ENCODE peak calls at places on chromosomes 6 and 20, in five cellular contexts. P is ovary, N is tibial artery, Q is stomach, M is heart left ventricle. W is an unnamed sample. For H3K4me1, the result is how much of the 10 kb centered on the place peaks cover.

GRCh38 chr6:148972481-148972880 is 225.7 kb downstream of the UST start:
- DNase-seq in P (peak), N (no peak), Q (peak), M (no peak), W (peak)

GRCh38 chr6:44224154-44224977 is 971 bp downstream of the SLC29A1 start:
- DNase-seq in P (peak), N (no peak), Q (no peak), M (peak), W (no peak)

GRCh38 chr6:145250436-145250835 is 484.9 kb downstream of the EPM2A start:
- DNase-seq in P (no peak), N (no peak), Q (no peak), M (no peak), W (no peak)

GRCh38 chr6:158849899-158850806 is 31.0 kb upstream of the EZR start:
- DNase-seq in P (no peak), N (no peak), Q (peak), M (no peak), W (peak)

GRCh38 chr20:49701313-49701731 is 12.4 kb downstream of the B4GALT5 start:
- DNase-seq in P (no peak), N (no peak), Q (no peak), M (no peak), W (no peak)

GRCh38 chr6:130159876-130160415 is 62.8 kb downstream of the SAMD3 start:
- DNase-seq in P (no peak), N (no peak), Q (no peak), M (no peak), W (no peak)

GRCh38 chr6:87105823-87106222 is 10.9 kb upstream of the CGA start:
- DNase-seq in P (no peak), N (no peak), Q (no peak), M (no peak), W (no peak)

GRCh38 chr6:31729515-31729978 is 448 bp upstream of the DDAH2 start:
- DNase-seq in P (peak), N (peak), Q (peak), M (peak), W (peak)

GRCh38 chr6:5103250-5103649 is 18.1 kb downstream of the PPP1R3G start:
- DNase-seq in P (no peak), N (no peak), Q (no peak), M (no peak), W (no peak)

GRCh38 chr20:4812641-4813075 is 90.9 kb downstream of the PRND start:
- DNase-seq in P (no peak), N (no peak), Q (no peak), M (no peak), W (no peak)

GRCh38 chr6:133889557-133890301 is 816 bp downstream of the TCF21 start:
- DNase-seq in P (peak), N (no peak), Q (no peak), M (peak), W (no peak)

GRCh38 chr20:52852695-52853094 is 119.5 kb upstream of the TSHZ2 start:
- DNase-seq in P (no peak), N (no peak), Q (peak), M (no peak), W (no peak)

GRCh38 chr6:97009781-97010492 is 85.4 kb downstream of the KLHL32 start:
- DNase-seq in P (no peak), N (no peak), Q (no peak), M (no peak), W (no peak)

GRCh38 chr20:51800769-51801219 is 1.5 kb downstream of the SALL4 start:
- DNase-seq in P (no peak), N (no peak), Q (peak), M (peak), W (no peak)

GRCh38 chr6:6766230-6766905 is 177.8 kb downstream of the LY86 start:
- DNase-seq in P (no peak), N (no peak), Q (no peak), M (no peak), W (no peak)

GRCh38 chr6:41546866-41547798 is 951 bp downstream of the FOXP4 start:
- DNase-seq in P (peak), N (peak), Q (peak), M (peak), W (no peak)

GRCh38 chr6:120112980-120113379 is 763.4 kb upstream of the MAN1A1 start:
- DNase-seq in P (no peak), N (no peak), Q (no peak), M (no peak), W (no peak)

GRCh38 chr20:57399587-57400261 is 8.5 kb downstream of the RBM38 start:
- DNase-seq in P (peak), N (no peak), Q (peak), M (peak), W (peak)

GRCh38 chr6:23455754-23456153 is 670.3 kb upstream of the NRSN1 start:
- DNase-seq in P (no peak), N (no peak), Q (no peak), M (no peak), W (no peak)

GRCh38 chr6:21479140-21479539 is 114.4 kb upstream of the SOX4 start:
- DNase-seq in P (peak), N (no peak), Q (no peak), M (peak), W (no peak)

GRCh38 chr6:149032599-149033405 is 284.7 kb upstream of the TAB2 start:
- DNase-seq in P (peak), N (no peak), Q (no peak), M (no peak), W (no peak)

GRCh38 chr6:140849441-140849840 is 1283.3 kb upstream of the GJE1 start:
- DNase-seq in P (no peak), N (no peak), Q (no peak), M (no peak), W (no peak)

GRCh38 chr6:7431594-7432390 is 42.2 kb downstream of the RIOK1 start:
- DNase-seq in P (no peak), N (no peak), Q (peak), M (no peak), W (no peak)

GRCh38 chr20:50635676-50636600 is 55.4 kb downstream of the RIPOR3 start:
- DNase-seq in P (peak), N (no peak), Q (peak), M (peak), W (peak)

GRCh38 chr6:143677891-143678737 is at the start of gene PHACTR2:
- DNase-seq in P (peak), N (peak), Q (peak), M (peak), W (peak)

GRCh38 chr6:74863968-74864367 is 341.9 kb downstream of the COL12A1 start:
- DNase-seq in P (peak), N (no peak), Q (no peak), M (no peak), W (no peak)

GRCh38 chr6:89411269-89412070 is 603 bp downstream of the RRAGD start:
- DNase-seq in P (peak), N (peak), Q (peak), M (peak), W (no peak)

GRCh38 chr6:137680678-137681346 is 186.2 kb upstream of the TNFAIP3 start:
- DNase-seq in P (no peak), N (no peak), Q (no peak), M (no peak), W (no peak)

GRCh38 chr20:24523661-24524060 is 54.2 kb downstream of the SYNDIG1 start:
- DNase-seq in P (no peak), N (no peak), Q (no peak), M (no peak), W (no peak)

GRCh38 chr6:133504761-133505160 is 263.6 kb downstream of the EYA4 start:
- DNase-seq in P (peak), N (no peak), Q (no peak), M (no peak), W (no peak)

GRCh38 chr20:38343107-38343797 is 3.0 kb upstream of the LBP start:
- DNase-seq in P (peak), N (peak), Q (peak), M (peak), W (no peak)

GRCh38 chr6:13332349-13332706 is 4.0 kb upstream of the TBC1D7 start:
- DNase-seq in P (no peak), N (no peak), Q (no peak), M (no peak), W (no peak)

GRCh38 chr6:13328875-13329183 is 492 bp upstream of the TBC1D7 start:
- DNase-seq in P (no peak), N (no peak), Q (no peak), M (no peak), W (no peak)

GRCh38 chr6:13328076-13328874 is at the start of gene TBC1D7:
- DNase-seq in P (peak), N (peak), Q (peak), M (peak), W (peak)

GRCh38 chr6:13334953-13335352 is 6.6 kb upstream of the TBC1D7 start:
- DNase-seq in P (no peak), N (no peak), Q (no peak), M (no peak), W (no peak)

GRCh38 chr6:13331516-13332348 is 3.4 kb upstream of the TBC1D7 start:
- DNase-seq in P (no peak), N (no peak), Q (no peak), M (no peak), W (no peak)
- H3K27ac ChIP-seq in P (no peak), N (no peak), Q (no peak), M (peak), W (no peak)

GRCh38 chr20:62014889-62015375 is 50.7 kb downstream of the TAF4 start:
- DNase-seq in P (peak), N (no peak), Q (no peak), M (no peak), W (no peak)
- H3K4me1 ChIP-seq in P (under half), N (under half), Q (under half), M (under half), W (under half)

GRCh38 chr20:1322511-1323245 is 6.3 kb downstream of the SDCBP2 start:
- DNase-seq in P (peak), N (no peak), Q (no peak), M (no peak), W (no peak)

GRCh38 chr20:1323256-1323655 is 5.7 kb downstream of the SDCBP2 start:
- DNase-seq in P (peak), N (no peak), Q (no peak), M (no peak), W (no peak)

GRCh38 chr20:1325173-1326030 is 3.5 kb downstream of the SDCBP2 start:
- DNase-seq in P (peak), N (peak), Q (peak), M (peak), W (peak)

GRCh38 chr20:1324598-1325172 is 4.3 kb downstream of the SDCBP2 start:
- DNase-seq in P (no peak), N (no peak), Q (no peak), M (no peak), W (peak)

DNA sequence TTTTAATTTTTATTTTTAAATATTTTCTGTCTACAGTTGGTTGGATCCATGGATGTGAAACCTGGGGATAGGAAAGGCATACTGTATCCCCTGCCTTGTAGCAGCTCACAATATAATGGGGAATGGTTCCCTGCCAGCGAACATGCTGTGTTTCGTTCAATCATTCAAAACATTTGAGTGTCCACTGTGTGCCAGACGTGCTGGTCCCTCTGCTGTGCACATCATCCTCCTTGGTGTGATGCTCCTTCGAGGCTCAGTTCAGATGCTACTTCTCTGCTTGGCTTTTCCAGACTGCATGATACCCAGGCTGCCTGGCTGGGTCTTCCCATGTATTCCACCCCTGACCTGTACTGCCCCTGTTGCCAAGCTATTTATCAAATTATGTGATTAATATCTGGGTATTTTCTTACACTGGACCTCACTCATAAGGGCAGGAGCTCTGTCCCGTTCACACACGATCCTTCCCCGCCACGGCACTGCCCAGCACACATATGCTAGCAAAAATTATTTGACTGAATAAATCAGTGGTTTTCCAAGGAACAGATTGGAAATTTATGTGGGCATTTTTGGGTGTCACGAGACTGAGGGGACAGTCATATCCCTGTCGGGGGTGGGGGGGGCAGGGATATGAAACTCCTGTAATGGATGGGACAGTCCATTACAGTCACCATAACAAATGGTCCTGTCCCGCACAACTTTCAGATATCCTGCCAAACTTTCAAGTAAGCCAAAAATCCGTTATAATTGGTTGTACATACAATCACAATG is 4.9 kb downstream of the SDCBP2 start:
- DNase-seq in P (no peak), N (no peak), Q (no peak), M (no peak), W (no peak)
- H3K4me3 ChIP-seq in P (no peak), N (no peak), Q (no peak), M (no peak), W (no peak)

GRCh38 chr6:13485923-13486557 is 1.4 kb downstream of the GFOD1 start:
- DNase-seq in P (peak), N (peak), Q (no peak), M (peak), W (no peak)
- H3K27ac ChIP-seq in P (no peak), N (peak), Q (peak), M (peak), W (no peak)

GRCh38 chr6:139628220-139628619 is 253.8 kb upstream of the CITED2 start:
- DNase-seq in P (no peak), N (no peak), Q (no peak), M (no peak), W (no peak)
- H3K4me1 ChIP-seq in P (under half), N (under half), Q (under half), M (under half), W (under half)

GRCh38 chr20:2398453-2398852 is 17.8 kb downstream of the TGM6 start:
- DNase-seq in P (no peak), N (no peak), Q (no peak), M (no peak), W (no peak)
- H3K4me3 ChIP-seq in P (no peak), N (no peak), Q (no peak), M (no peak), W (no peak)

GRCh38 chr20:59603727-59604608 is at the start of gene PHACTR3:
- DNase-seq in P (no peak), N (no peak), Q (no peak), M (peak), W (no peak)

GRCh38 chr20:59604770-59605665 is 678 bp downstream of the PHACTR3 start:
- DNase-seq in P (no peak), N (no peak), Q (no peak), M (peak), W (no peak)

GRCh38 chr20:59600472-59600871 is 3.9 kb upstream of the PHACTR3 start:
- DNase-seq in P (no peak), N (no peak), Q (no peak), M (peak), W (no peak)

GRCh38 chr20:59603176-59603575 is 1.2 kb upstream of the PHACTR3 start:
- DNase-seq in P (no peak), N (no peak), Q (no peak), M (no peak), W (no peak)

DNA sequence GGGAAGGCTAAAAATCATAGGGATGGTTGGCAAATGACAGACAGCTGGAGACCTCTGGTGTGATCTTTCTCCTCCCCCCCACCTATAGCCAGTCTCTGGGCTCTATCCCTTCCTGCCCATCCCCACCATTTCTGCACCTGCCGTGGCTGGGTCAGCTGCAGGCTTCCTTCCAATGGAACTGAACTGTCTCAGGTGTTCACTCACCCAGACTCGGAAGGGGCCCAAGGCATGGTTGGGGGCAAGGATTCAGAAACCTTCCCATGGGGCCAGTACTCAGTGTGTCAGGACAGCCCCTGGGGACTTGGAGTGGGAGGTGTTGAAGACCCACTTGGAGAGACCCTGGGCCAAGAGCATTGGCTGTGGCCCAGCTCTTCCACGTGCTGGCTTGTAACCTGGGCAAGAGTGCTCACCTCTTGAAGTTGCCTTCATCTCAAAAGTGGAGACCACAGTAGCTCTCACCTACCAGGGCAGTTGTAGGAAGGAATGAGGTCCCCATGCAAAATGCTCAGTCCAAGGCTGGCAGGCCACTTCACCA is 1.7 kb upstream of the PHACTR3 start:
- DNase-seq in P (no peak), N (no peak), Q (no peak), M (peak), W (no peak)
- H3K27ac ChIP-seq in P (no peak), N (no peak), Q (no peak), M (no peak), W (no peak)

DNA sequence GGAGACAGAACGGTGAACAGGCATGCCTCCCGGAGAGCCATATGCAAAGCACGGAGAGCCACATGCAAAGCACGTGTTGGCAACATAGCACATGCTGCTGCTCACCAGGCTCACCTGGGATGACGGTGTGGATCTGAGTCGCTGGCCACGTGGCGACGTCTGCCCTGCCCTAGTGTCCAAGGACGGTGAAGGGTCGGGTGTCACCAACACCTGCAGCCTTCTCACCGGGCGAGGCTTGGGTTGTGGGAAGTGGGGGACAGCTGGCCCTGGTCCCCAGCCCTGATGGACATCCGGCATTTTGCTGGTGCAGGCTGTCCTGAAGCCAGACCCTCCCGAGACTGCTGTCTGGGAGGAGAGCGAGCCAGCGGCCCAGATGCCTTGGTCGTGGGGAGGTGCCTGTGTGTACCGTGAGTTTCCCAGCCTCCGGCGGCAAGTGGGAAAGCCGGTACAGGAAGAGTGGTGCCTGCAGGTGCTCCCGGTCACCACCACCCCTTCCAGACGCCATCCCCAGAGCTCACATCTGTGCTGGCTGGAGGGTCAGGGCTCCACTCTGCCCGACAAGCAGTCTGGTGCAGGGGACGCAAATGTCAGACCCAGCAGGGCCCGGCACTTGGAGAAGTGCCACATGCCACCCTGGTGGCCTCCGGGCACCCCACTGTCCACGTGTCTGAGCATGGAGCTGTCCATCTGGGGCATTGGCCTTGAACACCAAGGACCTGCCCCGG is 5.9 kb upstream of the ADRM1 start:
- DNase-seq in P (no peak), N (no peak), Q (no peak), M (peak), W (no peak)
- H3K4me1 ChIP-seq in P (under half), N (under half), Q (under half), M (under half), W (under half)

GRCh38 chr20:22762576-22763256 is 178.3 kb upstream of the FOXA2 start:
- DNase-seq in P (no peak), N (no peak), Q (no peak), M (no peak), W (no peak)
- H3K4me3 ChIP-seq in P (no peak), N (peak), Q (no peak), M (no peak), W (no peak)

W was measured in effector memory CD4-positive, alpha-beta T cell.